ENCODE peak calls at places on chromosomes 2 and 18, in seven cellular contexts. M, B, Z, Y, W, T and N are unnamed samples.

GRCh38 chr2:205680067-205680466 is 2.2 kb upstream of the NRP2 start:
- DNase-seq in B (peak), W (peak), T (peak), Z (peak), M (peak), Y (peak), N (no peak)

GRCh38 chr2:226799976-226800940 is 638 bp upstream of the IRS1 start:
- DNase-seq in B (peak), W (peak), M (no peak), T (no peak), Y (no peak), Z (no peak), N (no peak)

GRCh38 chr2:191171708-191172355 is 21.0 kb upstream of the STAT4 start:
- DNase-seq in W (peak), M (peak), Y (no peak), Z (no peak), T (peak), B (no peak), N (no peak)

GRCh38 chr2:168033966-168034365 is 213.4 kb downstream of the STK39 start:
- DNase-seq in M (peak), Z (no peak), W (no peak), B (no peak), T (no peak), Y (no peak), N (no peak)

GRCh38 chr2:108074945-108075344 is 88.6 kb downstream of the SLC5A7 start:
- DNase-seq in M (no peak), Y (no peak), Z (no peak), W (no peak), T (no peak), B (no peak), N (no peak)

GRCh38 chr18:57649536-57650495 is 28.2 kb upstream of the NARS1 start:
- DNase-seq in B (no peak), Y (no peak), T (peak), W (peak), Z (peak), M (peak), N (no peak)

GRCh38 chr2:177553176-177553909 is 160.8 kb downstream of the AGPS start:
- DNase-seq in T (peak), Y (no peak), B (no peak), W (peak), Z (no peak), M (peak), N (no peak)

GRCh38 chr2:215532844-215533243 is 97.0 kb upstream of the FN1 start:
- DNase-seq in Z (no peak), T (no peak), W (no peak), B (no peak), M (no peak), Y (no peak), N (no peak)

GRCh38 chr2:67234443-67234842 is 162.7 kb upstream of the ETAA1 start:
- DNase-seq in B (no peak), W (peak), Z (no peak), Y (no peak), T (peak), M (peak), N (no peak)

GRCh38 chr2:96565111-96565510 is 28.6 kb downstream of the ARID5A start:
- DNase-seq in M (no peak), T (no peak), W (no peak), B (no peak), Z (no peak), Y (no peak), N (no peak)

GRCh38 chr18:22032392-22032961 is 136.9 kb upstream of the GATA6 start:
- DNase-seq in T (peak), Y (no peak), B (no peak), Z (no peak), M (peak), W (peak), N (no peak)

GRCh38 chr18:13136689-13137040 is 81.9 kb upstream of the LDLRAD4 start:
- DNase-seq in T (no peak), M (peak), B (no peak), Y (no peak), W (no peak), Z (no peak), N (no peak)

GRCh38 chr2:65340898-65341681 is 91.3 kb downstream of the SPRED2 start:
- DNase-seq in Y (no peak), Z (no peak), W (no peak), T (no peak), M (no peak), B (no peak), N (no peak)

GRCh38 chr2:71923143-71923525 is 224.5 kb downstream of the CYP26B1 start:
- DNase-seq in W (no peak), Z (no peak), Y (no peak), B (no peak), M (no peak), T (no peak), N (no peak)

GRCh38 chr2:222959358-222959757 is 92.6 kb upstream of the KCNE4 start:
- DNase-seq in W (peak), Y (no peak), T (peak), B (no peak), M (peak), Z (no peak), N (no peak)

GRCh38 chr2:13121096-13121495 is 404.4 kb downstream of the TRIB2 start:
- DNase-seq in B (no peak), Z (no peak), M (no peak), T (no peak), W (no peak), Y (no peak), N (no peak)

GRCh38 chr2:218019411-218020060 is 16.7 kb upstream of the TNS1 start:
- DNase-seq in W (no peak), M (no peak), Y (no peak), B (no peak), Z (no peak), T (no peak), N (no peak)

DNA sequence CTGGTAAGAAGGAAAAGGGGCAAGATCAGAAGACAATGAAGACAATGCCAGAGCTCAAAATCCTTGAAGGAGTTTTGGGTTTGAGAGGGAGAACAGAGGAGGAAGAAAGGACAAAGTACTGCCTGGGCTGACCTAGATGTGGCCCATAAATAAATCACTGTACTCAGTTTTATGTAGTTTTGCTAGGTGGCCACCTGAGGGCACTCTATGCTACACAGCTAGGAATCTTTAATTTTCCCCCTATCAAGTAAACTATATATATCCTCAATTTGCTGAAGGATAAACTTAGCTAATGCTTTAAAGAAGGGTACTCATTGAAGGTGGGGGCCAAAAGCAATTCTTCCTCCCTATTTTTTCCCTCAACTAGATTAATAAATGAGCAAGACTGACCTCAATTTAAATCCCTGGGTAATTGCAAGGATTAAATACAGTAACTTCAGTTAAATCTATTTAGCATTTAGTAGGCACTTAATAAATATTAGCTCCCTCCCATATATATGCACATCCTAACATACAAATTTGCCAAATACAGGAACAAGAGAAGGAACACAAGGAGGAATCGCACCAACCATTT is 540.3 kb downstream of the NRXN1 start:
- DNase-seq in M (peak), W (peak), Y (peak), T (peak), Z (peak), B (peak), N (no peak)
- TF ChIP-seq CTCF in M (peak), W (peak), Y (peak), T (peak), Z (peak), B (peak), N (no peak)

GRCh38 chr2:106859498-106859897 is 26.5 kb downstream of the ST6GAL2 start:
- DNase-seq in W (no peak), Y (no peak), B (no peak), T (no peak), M (no peak), Z (no peak), N (no peak)
- TF ChIP-seq CTCF in W (no peak), Y (no peak), B (no peak), T (no peak), M (no peak), Z (no peak), N (no peak)

GRCh38 chr2:69720404-69720803 is 21.5 kb upstream of the ANXA4 start:
- DNase-seq in B (peak), T (no peak), Z (no peak), W (no peak), M (no peak), Y (no peak), N (no peak)
- TF ChIP-seq CTCF in B (peak), T (peak), Z (no peak), W (peak), M (peak), Y (peak), N (no peak)

GRCh38 chr2:182666674-182667320 is 49.3 kb upstream of the DNAJC10 start:
- DNase-seq in M (peak), T (no peak), B (peak), Y (no peak), W (peak), Z (peak), N (no peak)
- TF ChIP-seq CTCF in M (peak), T (peak), B (peak), Y (peak), W (peak), Z (peak), N (no peak)

GRCh38 chr18:52174220-52174619 is 165.8 kb upstream of the DCC start:
- DNase-seq in M (no peak), Z (no peak), B (no peak), T (no peak), W (no peak), Y (no peak), N (no peak)

GRCh38 chr18:52175406-52175805 is 164.6 kb upstream of the DCC start:
- DNase-seq in W (no peak), M (peak), T (peak), Y (no peak), B (no peak), Z (no peak), N (no peak)
- TF ChIP-seq CTCF in W (no peak), M (no peak), T (no peak), Y (no peak), B (no peak), Z (no peak), N (no peak)